ENCODE peak calls at places on chromosome 11, in four cellular contexts. N is T-helper 1 cell, H is A549, T is posterior vena cava. F is an unnamed sample.

GRCh38 chr11:122721964-122722266 is 66.4 kb downstream of the UBASH3B start:
- DNase-seq in N (no peak), H (no peak), T (no peak), F (no peak)

GRCh38 chr11:115334932-115335788 is 169.1 kb downstream of the CADM1 start:
- DNase-seq in N (no peak), H (peak; percentile 46), T (no peak), F (no peak)

GRCh38 chr11:133619973-133620372 is 87.7 kb upstream of the OPCML start:
- DNase-seq in N (no peak), H (no peak), T (no peak), F (no peak)

GRCh38 chr11:110069158-110069737 is 23.9 kb upstream of the ZC3H12C start:
- DNase-seq in N (no peak), H (no peak), T (no peak), F (peak; percentile 41)

GRCh38 chr11:36724742-36725387 is 126.8 kb upstream of the RAG2 start:
- DNase-seq in N (no peak), H (no peak), T (no peak), F (no peak)

GRCh38 chr11:11081273-11081672 is 223.4 kb upstream of the ZBED5 start:
- DNase-seq in N (no peak), H (no peak), T (no peak), F (no peak)

GRCh38 chr11:120254788-120255518 is 15.0 kb downstream of the POU2F3 start:
- DNase-seq in N (no peak), H (no peak), T (no peak), F (no peak)

GRCh38 chr11:107591098-107591445 is at the start of gene ELMOD1:
- DNase-seq in N (peak; percentile 20), H (peak; percentile 12), T (peak; percentile 85), F (no peak)

GRCh38 chr11:72584293-72584921 is 89.8 kb downstream of the PDE2A start:
- DNase-seq in N (peak; percentile 45), H (no peak), T (peak; percentile 95), F (peak; percentile 57)

GRCh38 chr11:111018571-111018970 is 227.0 kb upstream of the POU2AF2 start:
- DNase-seq in N (no peak), H (no peak), T (no peak), F (no peak)

GRCh38 chr11:96188625-96189006 is 154.4 kb downstream of the MAML2 start:
- DNase-seq in N (no peak), H (no peak), T (no peak), F (no peak)

GRCh38 chr11:103978588-103979580 is 57.6 kb upstream of the DDI1 start:
- DNase-seq in N (no peak), H (no peak), T (no peak), F (no peak)

GRCh38 chr11:65376138-65376713 is 6.2 kb downstream of the SLC25A45 start:
- DNase-seq in N (no peak), H (no peak), T (no peak), F (no peak)

GRCh38 chr11:118660646-118661424 is 18.6 kb downstream of the TREH start:
- DNase-seq in N (no peak), H (no peak), T (no peak), F (no peak)

GRCh38 chr11:102345923-102346322 is 1.1 kb upstream of the BIRC2 start:
- DNase-seq in N (no peak), H (peak; percentile 37), T (no peak), F (no peak)

GRCh38 chr11:122309262-122309925 is 193.4 kb upstream of the BLID start:
- DNase-seq in N (no peak), H (no peak), T (no peak), F (no peak)

F was measured in lung.